ENCODE peak calls at places on chromosomes 5 and 9, in ten cellular contexts. A, E, U, K, X, N, C, B, G and Y are unnamed samples.

GRCh38 chr5:50655067-50655809 is 11.2 kb upstream of the PARP8 start:
- DNase-seq in K (no peak), E (no peak), B (no peak), G (no peak), U (no peak), A (no peak), X (no peak), C (no peak), N (no peak), Y (no peak)

GRCh38 chr9:135145312-135145711 is 57.8 kb downstream of the OLFM1 start:
- DNase-seq in E (no peak), B (no peak), X (no peak), U (no peak), N (no peak), G (no peak), A (no peak), C (no peak), K (no peak), Y (no peak)

GRCh38 chr5:68261174-68262021 is 45.8 kb downstream of the PIK3R1 start:
- DNase-seq in C (no peak), B (no peak), N (no peak), A (no peak), G (no peak), X (peak), U (no peak), K (no peak), E (peak), Y (no peak)

GRCh38 chr5:15794117-15794985 is 294.4 kb downstream of the FBXL7 start:
- DNase-seq in E (no peak), G (no peak), X (peak), U (no peak), B (no peak), N (no peak), C (no peak), K (no peak), A (no peak), Y (no peak)

GRCh38 chr5:74212336-74212735 is 428.2 kb downstream of the ENC1 start:
- DNase-seq in A (no peak), X (peak), U (no peak), C (no peak), N (no peak), B (no peak), G (no peak), K (peak), E (no peak), Y (no peak)

GRCh38 chr9:76667521-76667957 is 96.7 kb upstream of the PCA3 start:
- DNase-seq in C (no peak), G (no peak), B (no peak), K (no peak), A (no peak), X (peak), U (no peak), N (no peak), E (no peak), Y (no peak)

GRCh38 chr9:19493845-19494244 is 85.0 kb downstream of the ACER2 start:
- DNase-seq in G (no peak), X (no peak), E (no peak), A (no peak), B (no peak), U (no peak), C (no peak), K (no peak), N (no peak), Y (no peak)

GRCh38 chr5:139660105-139660915 is 12.2 kb downstream of the CXXC5 start:
- DNase-seq in U (peak), E (peak), N (peak), A (peak), X (peak), G (peak), K (no peak), C (peak), B (no peak), Y (peak)

GRCh38 chr5:102958481-102959011 is 161.4 kb downstream of the GIN1 start:
- DNase-seq in U (no peak), X (peak), G (no peak), B (no peak), N (no peak), A (no peak), E (no peak), K (no peak), C (no peak), Y (no peak)

GRCh38 chr5:107979272-107979671 is 308.5 kb upstream of the EFNA5 start:
- DNase-seq in C (no peak), A (no peak), G (no peak), E (no peak), U (no peak), X (no peak), N (no peak), K (no peak), B (no peak), Y (no peak)